ENCODE peak calls at places on chromosomes 16 and 17, in five cellular contexts. V, C, J, O and Z are unnamed samples.

GRCh38 chr16:22948603-22949368 is 134.8 kb downstream of the HS3ST2 start:
- DNase-seq in V (peak; percentile 71), C (peak; percentile 33), J (peak; percentile 34), O (peak; percentile 15), Z (no peak)

GRCh38 chr17:59893617-59894100 is 738 bp downstream of the RPS6KB1 start:
- DNase-seq in V (peak; percentile 54), C (no peak), J (peak; percentile 8), O (no peak), Z (no peak)

GRCh38 chr17:46727572-46728348 is 90.7 kb downstream of the WNT3 start:
- DNase-seq in V (no peak), C (no peak), J (peak; percentile 90), O (no peak), Z (no peak)

GRCh38 chr16:84555418-84556196 is 51.1 kb upstream of the MEAK7 start:
- DNase-seq in V (no peak), C (no peak), J (no peak), O (no peak), Z (no peak)

GRCh38 chr17:9971991-9972390 is 66.9 kb upstream of the RCVRN start:
- DNase-seq in V (no peak), C (no peak), J (peak; percentile 44), O (no peak), Z (no peak)

GRCh38 chr17:79356839-79357447 is 253.9 kb downstream of the RBFOX3 start:
- DNase-seq in V (no peak), C (no peak), J (no peak), O (no peak), Z (no peak)

GRCh38 chr17:57644311-57644710 is 100.8 kb downstream of the CCDC182 start:
- DNase-seq in V (no peak), C (no peak), J (no peak), O (no peak), Z (no peak)

GRCh38 chr17:65278050-65278819 is 141.1 kb downstream of the RGS9 start:
- DNase-seq in V (no peak), C (no peak), J (peak; percentile 62), O (no peak), Z (no peak)

GRCh38 chr16:84766978-84767773 is 52.6 kb upstream of the CRISPLD2 start:
- DNase-seq in V (no peak), C (no peak), J (no peak), O (no peak), Z (no peak)

GRCh38 chr16:13957197-13958078 is 37.5 kb downstream of the ERCC4 start:
- DNase-seq in V (peak; percentile 80), C (no peak), J (peak; percentile 95), O (no peak), Z (peak; percentile 78)

GRCh38 chr17:35082073-35082657 is 18.7 kb upstream of the RFFL start:
- DNase-seq in V (peak; percentile 68), C (no peak), J (peak; percentile 84), O (no peak), Z (no peak)

GRCh38 chr17:81931189-81931556 is 3.6 kb upstream of the MAFG start:
- DNase-seq in V (no peak), C (no peak), J (no peak), O (no peak), Z (no peak)

GRCh38 chr17:77025781-77026180 is 115.0 kb upstream of the SEC14L1 start:
- DNase-seq in V (no peak), C (no peak), J (no peak), O (no peak), Z (no peak)

GRCh38 chr17:77280304-77280910 is 139.6 kb downstream of the SEC14L1 start:
- DNase-seq in V (peak; percentile 29), C (no peak), J (peak; percentile 84), O (no peak), Z (no peak)

GRCh38 chr17:71799657-71800056 is 321.2 kb upstream of the SOX9 start:
- DNase-seq in V (no peak), C (no peak), J (no peak), O (no peak), Z (no peak)

GRCh38 chr17:42284020-42284369 is 4.3 kb upstream of the STAT5A start:
- DNase-seq in V (no peak), C (no peak), J (no peak), O (no peak), Z (no peak)

DNA sequence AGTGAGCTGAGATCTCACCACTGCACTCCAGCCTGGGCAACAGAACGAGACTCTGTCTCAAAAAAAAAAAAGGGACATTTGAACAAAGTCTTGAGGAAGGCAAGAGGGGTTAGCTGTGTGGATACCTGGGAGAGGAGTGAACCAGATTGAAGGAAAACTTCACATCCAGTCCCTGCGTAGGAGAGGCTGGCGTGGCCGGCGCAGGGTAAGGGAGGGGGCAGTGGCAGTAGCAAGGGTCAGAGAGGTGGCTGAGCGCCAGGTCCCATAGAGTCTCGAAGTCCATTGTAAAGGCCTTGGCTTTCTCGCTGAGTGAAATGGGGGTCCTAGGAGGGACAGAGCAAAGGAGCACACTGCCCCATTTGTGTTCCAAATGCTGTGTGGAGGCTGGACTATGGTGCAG is 171.8 kb upstream of the WSCD1 start:
- DNase-seq in V (no peak), C (no peak), J (no peak), O (no peak), Z (no peak)
- H3K27ac ChIP-seq in V (no peak overlapping the region), C (no peak overlapping the region), J (no peak overlapping the region), O (no peak overlapping the region), Z (no peak overlapping the region)

GRCh38 chr16:568401-569258 is 1.1 kb upstream of the PIGQ start:
- DNase-seq in V (no peak), C (no peak), J (no peak), O (no peak), Z (no peak)
- H3K4me3 ChIP-seq in V (peak overlapping the region; percentile 76), C (peak overlapping the region; percentile 95), J (no peak overlapping the region), O (peak overlapping the region; percentile 97), Z (peak overlapping the region; percentile 82)

GRCh38 chr17:73585583-73585982 is 58.7 kb downstream of the SDK2 start:
- DNase-seq in V (no peak), C (no peak), J (no peak), O (no peak), Z (no peak)
- TF ChIP-seq CTCF in V (no peak), C (no peak), J (no peak), O (no peak), Z (no peak)

DNA sequence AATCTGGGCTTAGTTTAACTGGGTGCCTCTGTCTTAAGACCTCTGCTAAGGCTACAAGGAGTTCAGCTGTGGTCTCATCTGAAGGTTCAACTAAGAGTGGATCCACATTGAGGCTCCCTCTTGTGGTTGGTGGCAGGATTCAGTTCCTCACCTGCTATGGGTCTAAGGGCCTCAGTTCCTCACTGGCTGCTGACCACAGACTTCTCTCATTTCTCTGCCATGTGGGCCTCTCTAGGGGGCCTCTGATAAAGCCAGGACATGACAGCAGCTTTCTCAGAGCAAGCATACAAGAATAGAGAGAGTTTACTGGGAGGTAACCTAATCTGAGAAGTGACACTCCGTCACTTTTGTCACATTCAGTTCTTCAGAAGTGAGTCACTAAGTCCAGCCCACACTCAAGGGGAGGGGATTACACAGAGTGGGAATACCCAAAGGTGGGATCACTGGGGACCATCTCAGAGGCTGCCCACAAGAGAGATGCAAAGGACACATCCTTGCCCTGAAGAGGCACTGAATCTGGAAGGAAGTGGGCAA is 19.2 kb upstream of the ABAT start:
- DNase-seq in V (peak; percentile 66), C (no peak), J (peak; percentile 35), O (no peak), Z (no peak)
- H3K27ac ChIP-seq in V (no peak overlapping the region), C (no peak overlapping the region), J (no peak overlapping the region), O (no peak overlapping the region), Z (no peak overlapping the region)

DNA sequence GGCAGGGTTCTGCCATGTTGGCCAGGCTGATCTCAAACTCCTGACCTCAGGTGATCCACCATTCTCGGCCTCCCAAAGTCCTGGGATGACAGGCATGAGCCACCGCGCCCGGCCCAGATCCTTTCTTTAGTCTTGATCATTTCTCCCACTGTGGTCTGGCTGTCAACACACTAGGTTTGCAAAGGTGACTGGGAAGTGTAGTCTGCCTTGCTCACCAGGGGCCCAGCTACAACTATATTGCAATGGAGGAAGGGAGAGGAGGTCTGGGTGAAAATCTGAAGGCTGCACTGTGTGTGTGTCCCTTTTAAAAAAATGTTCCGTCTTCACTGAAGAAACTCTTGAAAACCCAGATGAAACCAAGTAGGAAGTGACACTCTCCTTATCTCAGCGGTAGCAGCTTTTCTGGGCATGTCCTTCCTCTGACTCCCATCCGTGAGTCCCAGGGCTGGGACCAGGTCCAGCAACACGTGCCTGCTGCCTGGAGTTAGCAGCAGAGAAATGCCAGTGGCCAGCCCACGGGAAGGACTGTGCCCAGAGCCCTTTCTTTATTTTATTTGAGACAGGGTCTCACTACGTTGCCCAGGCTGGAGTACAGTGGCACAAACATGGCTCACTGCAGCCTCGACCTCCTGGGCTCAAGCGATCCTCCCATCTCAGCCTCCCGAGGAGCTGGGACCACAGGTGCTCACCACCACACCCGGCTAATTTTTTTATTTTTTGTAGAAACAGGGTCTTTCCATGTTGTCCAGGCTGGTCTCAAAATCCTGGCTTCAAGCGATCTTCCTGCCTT is 17.8 kb upstream of the KIF19 start:
- DNase-seq in V (no peak), C (no peak), J (no peak), O (no peak), Z (no peak)
- H3K4me3 ChIP-seq in V (no peak overlapping the region), C (no peak overlapping the region), J (no peak overlapping the region), O (no peak overlapping the region), Z (no peak overlapping the region)

GRCh38 chr17:75876190-75876937 is 2.0 kb downstream of the TRIM47 start:
- DNase-seq in V (peak; percentile 95), C (no peak), J (no peak), O (no peak), Z (no peak)

GRCh38 chr17:75875940-75876189 is 2.5 kb downstream of the TRIM47 start:
- DNase-seq in V (no peak), C (no peak), J (no peak), O (no peak), Z (no peak)

GRCh38 chr17:75876938-75877751 is 1.2 kb downstream of the TRIM47 start:
- DNase-seq in V (peak; percentile 85), C (peak; percentile 93), J (peak; percentile 97), O (no peak), Z (peak; percentile 98)

GRCh38 chr17:75877752-75878173 is 618 bp downstream of the TRIM47 start:
- DNase-seq in V (peak; percentile 82), C (no peak), J (peak; percentile 71), O (no peak), Z (no peak)

DNA sequence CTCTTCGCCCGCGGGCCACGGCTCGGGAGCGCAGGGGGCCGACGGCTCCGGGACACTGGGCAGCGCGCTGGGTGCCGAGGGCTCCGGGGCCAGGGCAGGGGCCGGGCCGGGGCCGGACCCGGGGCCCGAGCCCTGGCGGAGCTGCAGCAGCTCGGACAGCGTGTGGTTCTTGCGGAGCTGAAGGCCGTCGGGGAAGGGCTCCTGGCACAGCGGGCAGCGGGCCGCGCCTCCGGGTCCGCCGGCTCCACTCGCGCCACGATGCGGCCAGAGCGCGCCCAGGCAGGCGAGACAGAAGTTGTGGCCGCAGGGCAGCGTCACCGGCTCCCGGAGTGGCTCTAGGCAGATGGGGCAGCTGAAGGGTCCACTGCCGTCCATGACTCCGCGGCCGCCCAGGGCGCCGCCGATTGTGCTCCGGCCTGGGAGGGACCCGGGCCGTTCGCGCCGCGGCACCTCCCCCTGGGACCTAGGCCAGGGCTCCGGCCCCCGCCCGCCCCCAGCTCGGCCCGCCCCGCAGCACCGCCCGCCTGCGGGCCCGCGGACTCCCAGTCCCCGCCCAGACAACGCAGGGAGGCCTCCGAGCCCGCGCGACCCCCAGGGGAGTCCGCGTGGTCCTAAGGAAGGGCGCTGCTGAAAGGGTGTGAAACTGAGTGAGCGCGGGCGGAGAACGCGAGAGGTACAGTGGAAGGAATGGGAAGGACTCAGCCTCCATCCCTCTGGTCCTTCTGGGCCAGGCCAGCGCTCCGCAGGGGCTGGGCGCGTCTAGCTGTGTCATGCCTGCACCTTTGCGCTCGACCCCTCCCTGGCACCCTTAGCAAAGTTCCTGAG is at the start of gene TRIM47:
- DNase-seq in V (peak; percentile 80), C (no peak), J (peak; percentile 49), O (no peak), Z (peak; percentile 92)
- TF ChIP-seq CTCF in V (no peak), C (peak; percentile 33), J (peak; percentile 24), O (no peak), Z (no peak)